ENCODE peak calls at places on chromosomes 4 and X, in seven cellular contexts. One of them, this sample, is unnamed.
A peak's percentile ranks its signal among the peaks of the same experiment; 100 is the strongest.

GRCh38 chrX:49995021-49995731 is 72.8 kb downstream of the CLCN5 start:
- DNase-seq in choroid plexus epithelial cell: peak; percentile 64
- DNase-seq in HEK293T: no peak
- DNase-seq in astrocyte of the spinal cord: peak; percentile 50
- DNase-seq in EL: peak; percentile 33
- DNase-seq in fibroblast of lung: peak; percentile 86
- DNase-seq in posterior cingulate gyrus: no peak
- DNase-seq in this sample: peak; percentile 82

GRCh38 chr4:28350485-28350884 is 1489.8 kb downstream of the STIM2 start:
- DNase-seq in choroid plexus epithelial cell: peak; percentile 46
- DNase-seq in HEK293T: no peak
- DNase-seq in astrocyte of the spinal cord: peak; percentile 8
- DNase-seq in EL: peak; percentile 21
- DNase-seq in fibroblast of lung: no peak
- DNase-seq in posterior cingulate gyrus: no peak
- DNase-seq in this sample: peak; percentile 38

GRCh38 chr4:5412296-5412695 is 296.1 kb downstream of the EVC2 start:
- DNase-seq in choroid plexus epithelial cell: no peak
- DNase-seq in HEK293T: no peak
- DNase-seq in astrocyte of the spinal cord: no peak
- DNase-seq in EL: no peak
- DNase-seq in fibroblast of lung: no peak
- DNase-seq in posterior cingulate gyrus: no peak
- DNase-seq in this sample: no peak

GRCh38 chrX:78997870-78998558 is 52.8 kb downstream of the P2RY10 start:
- DNase-seq in choroid plexus epithelial cell: no peak
- DNase-seq in HEK293T: no peak
- DNase-seq in astrocyte of the spinal cord: no peak
- DNase-seq in EL: no peak
- DNase-seq in fibroblast of lung: no peak
- DNase-seq in posterior cingulate gyrus: no peak
- DNase-seq in this sample: no peak

GRCh38 chr4:173301518-173302201 is 32.5 kb downstream of the HMGB2 start:
- DNase-seq in choroid plexus epithelial cell: peak; percentile 66
- DNase-seq in HEK293T: no peak
- DNase-seq in astrocyte of the spinal cord: peak; percentile 66
- DNase-seq in EL: peak; percentile 31
- DNase-seq in fibroblast of lung: peak; percentile 51
- DNase-seq in posterior cingulate gyrus: no peak
- DNase-seq in this sample: peak; percentile 57

GRCh38 chr4:52983563-52984303 is 121.6 kb downstream of the RASL11B start:
- DNase-seq in choroid plexus epithelial cell: peak; percentile 82
- DNase-seq in HEK293T: peak; percentile 35
- DNase-seq in astrocyte of the spinal cord: peak; percentile 69
- DNase-seq in EL: peak; percentile 54
- DNase-seq in fibroblast of lung: peak; percentile 39
- DNase-seq in posterior cingulate gyrus: no peak
- DNase-seq in this sample: peak; percentile 73

GRCh38 chrX:117713411-117713810 is 403.2 kb downstream of the KLHL13 start:
- DNase-seq in choroid plexus epithelial cell: no peak
- DNase-seq in HEK293T: no peak
- DNase-seq in astrocyte of the spinal cord: no peak
- DNase-seq in EL: no peak
- DNase-seq in fibroblast of lung: no peak
- DNase-seq in posterior cingulate gyrus: no peak
- DNase-seq in this sample: no peak

GRCh38 chr4:183397741-183398297 is 46.6 kb upstream of the CDKN2AIP start:
- DNase-seq in choroid plexus epithelial cell: no peak
- DNase-seq in HEK293T: no peak
- DNase-seq in astrocyte of the spinal cord: no peak
- DNase-seq in EL: no peak
- DNase-seq in fibroblast of lung: no peak
- DNase-seq in posterior cingulate gyrus: no peak
- DNase-seq in this sample: no peak

GRCh38 chr4:66034671-66035070 is 364.4 kb upstream of the EPHA5 start:
- DNase-seq in choroid plexus epithelial cell: no peak
- DNase-seq in HEK293T: no peak
- DNase-seq in astrocyte of the spinal cord: no peak
- DNase-seq in EL: no peak
- DNase-seq in fibroblast of lung: no peak
- DNase-seq in posterior cingulate gyrus: no peak
- DNase-seq in this sample: no peak

GRCh38 chr4:105670684-105671083 is 37.8 kb downstream of the INTS12 start:
- DNase-seq in choroid plexus epithelial cell: no peak
- DNase-seq in HEK293T: no peak
- DNase-seq in astrocyte of the spinal cord: no peak
- DNase-seq in EL: no peak
- DNase-seq in fibroblast of lung: no peak
- DNase-seq in posterior cingulate gyrus: no peak
- DNase-seq in this sample: no peak

GRCh38 chr4:1764670-1765069 is 28.4 kb upstream of the FGFR3 start:
- DNase-seq in choroid plexus epithelial cell: no peak
- DNase-seq in HEK293T: no peak
- DNase-seq in astrocyte of the spinal cord: no peak
- DNase-seq in EL: no peak
- DNase-seq in fibroblast of lung: no peak
- DNase-seq in posterior cingulate gyrus: no peak
- DNase-seq in this sample: no peak

GRCh38 chr4:99848576-99848975 is 31.9 kb downstream of the DAPP1 start:
- DNase-seq in choroid plexus epithelial cell: no peak
- DNase-seq in HEK293T: no peak
- DNase-seq in astrocyte of the spinal cord: no peak
- DNase-seq in EL: no peak
- DNase-seq in fibroblast of lung: no peak
- DNase-seq in posterior cingulate gyrus: no peak
- DNase-seq in this sample: no peak

GRCh38 chr4:3851211-3851610 is 85.0 kb downstream of the ADRA2C start:
- DNase-seq in choroid plexus epithelial cell: no peak
- DNase-seq in HEK293T: no peak
- DNase-seq in astrocyte of the spinal cord: no peak
- DNase-seq in EL: peak; percentile 80
- DNase-seq in fibroblast of lung: peak; percentile 9
- DNase-seq in posterior cingulate gyrus: no peak
- DNase-seq in this sample: no peak

GRCh38 chr4:76457885-76458284 is 22.9 kb downstream of the SHROOM3 start:
- DNase-seq in choroid plexus epithelial cell: peak; percentile 28
- DNase-seq in HEK293T: no peak
- DNase-seq in astrocyte of the spinal cord: no peak
- DNase-seq in EL: no peak
- DNase-seq in fibroblast of lung: peak; percentile 18
- DNase-seq in posterior cingulate gyrus: no peak
- DNase-seq in this sample: peak; percentile 30

GRCh38 chrX:13732246-13733067 is 2.0 kb downstream of the TRAPPC2 start:
- DNase-seq in choroid plexus epithelial cell: no peak
- DNase-seq in HEK293T: no peak
- DNase-seq in astrocyte of the spinal cord: no peak
- DNase-seq in EL: no peak
- DNase-seq in fibroblast of lung: peak; percentile 80
- DNase-seq in posterior cingulate gyrus: no peak
- DNase-seq in this sample: no peak

GRCh38 chr4:151004222-151004621 is 10.9 kb downstream of the LRBA start:
- DNase-seq in choroid plexus epithelial cell: peak; percentile 69
- DNase-seq in HEK293T: no peak
- DNase-seq in astrocyte of the spinal cord: peak; percentile 38
- DNase-seq in EL: peak; percentile 45
- DNase-seq in fibroblast of lung: peak; percentile 75
- DNase-seq in posterior cingulate gyrus: no peak
- DNase-seq in this sample: peak; percentile 72

GRCh38 chr4:2484993-2485392 is 16.1 kb downstream of the RNF4 start:
- DNase-seq in choroid plexus epithelial cell: peak; percentile 55
- DNase-seq in HEK293T: no peak
- DNase-seq in astrocyte of the spinal cord: no peak
- DNase-seq in EL: no peak
- DNase-seq in fibroblast of lung: peak; percentile 9
- DNase-seq in posterior cingulate gyrus: peak; percentile 25
- DNase-seq in this sample: peak; percentile 32

GRCh38 chrX:143945171-143945570 is 61.3 kb downstream of the UBE2NL start:
- DNase-seq in choroid plexus epithelial cell: no peak
- DNase-seq in HEK293T: no peak
- DNase-seq in astrocyte of the spinal cord: no peak
- DNase-seq in EL: no peak
- DNase-seq in fibroblast of lung: no peak
- DNase-seq in posterior cingulate gyrus: no peak
- DNase-seq in this sample: no peak

GRCh38 chrX:22247169-22247568 is 25.5 kb upstream of the CBLL2 start:
- DNase-seq in choroid plexus epithelial cell: peak; percentile 48
- DNase-seq in HEK293T: no peak
- DNase-seq in astrocyte of the spinal cord: peak; percentile 24
- DNase-seq in EL: peak; percentile 73
- DNase-seq in fibroblast of lung: peak; percentile 63
- DNase-seq in posterior cingulate gyrus: no peak
- DNase-seq in this sample: peak; percentile 17

GRCh38 chr4:123623611-123624010 is 227.0 kb downstream of the SPRY1 start:
- DNase-seq in choroid plexus epithelial cell: no peak
- DNase-seq in HEK293T: no peak
- DNase-seq in astrocyte of the spinal cord: no peak
- DNase-seq in EL: no peak
- DNase-seq in fibroblast of lung: no peak
- DNase-seq in posterior cingulate gyrus: no peak
- DNase-seq in this sample: no peak

GRCh38 chr4:128907966-128908365 is 98.5 kb downstream of the JADE1 start:
- DNase-seq in choroid plexus epithelial cell: no peak
- DNase-seq in HEK293T: no peak
- DNase-seq in astrocyte of the spinal cord: no peak
- DNase-seq in EL: no peak
- DNase-seq in fibroblast of lung: no peak
- DNase-seq in posterior cingulate gyrus: no peak
- DNase-seq in this sample: no peak

GRCh38 chrX:152025656-152026440 is 51.4 kb upstream of the GABRE start:
- DNase-seq in choroid plexus epithelial cell: no peak
- DNase-seq in HEK293T: no peak
- DNase-seq in astrocyte of the spinal cord: peak; percentile 36
- DNase-seq in EL: no peak
- DNase-seq in fibroblast of lung: peak; percentile 77
- DNase-seq in posterior cingulate gyrus: no peak
- DNase-seq in this sample: no peak

GRCh38 chr4:80189956-80190671 is 7.2 kb upstream of the PRDM8 start:
- DNase-seq in choroid plexus epithelial cell: no peak
- DNase-seq in HEK293T: no peak
- DNase-seq in astrocyte of the spinal cord: no peak
- DNase-seq in EL: no peak
- DNase-seq in fibroblast of lung: peak; percentile 32
- DNase-seq in posterior cingulate gyrus: no peak
- DNase-seq in this sample: peak; percentile 16

GRCh38 chr4:5368426-5368825 is 317.1 kb downstream of the STK32B start:
- DNase-seq in choroid plexus epithelial cell: no peak
- DNase-seq in HEK293T: no peak
- DNase-seq in astrocyte of the spinal cord: no peak
- DNase-seq in EL: no peak
- DNase-seq in fibroblast of lung: no peak
- DNase-seq in posterior cingulate gyrus: no peak
- DNase-seq in this sample: no peak

GRCh38 chrX:54786972-54787371 is 11.1 kb downstream of the ITIH6 start:
- DNase-seq in choroid plexus epithelial cell: no peak
- DNase-seq in HEK293T: no peak
- DNase-seq in astrocyte of the spinal cord: no peak
- DNase-seq in EL: no peak
- DNase-seq in fibroblast of lung: no peak
- DNase-seq in posterior cingulate gyrus: no peak
- DNase-seq in this sample: no peak

GRCh38 chr4:85607624-85608023 is 132.7 kb downstream of the ARHGAP24 start:
- DNase-seq in choroid plexus epithelial cell: no peak
- DNase-seq in HEK293T: no peak
- DNase-seq in astrocyte of the spinal cord: no peak
- DNase-seq in EL: no peak
- DNase-seq in fibroblast of lung: no peak
- DNase-seq in posterior cingulate gyrus: no peak
- DNase-seq in this sample: no peak

GRCh38 chr4:8391972-8392371 is 48.6 kb downstream of the ACOX3 start:
- DNase-seq in choroid plexus epithelial cell: peak; percentile 97
- DNase-seq in HEK293T: no peak
- DNase-seq in astrocyte of the spinal cord: peak; percentile 82
- DNase-seq in EL: peak; percentile 70
- DNase-seq in fibroblast of lung: peak; percentile 87
- DNase-seq in posterior cingulate gyrus: peak; percentile 49
- DNase-seq in this sample: peak; percentile 93

GRCh38 chrX:143788265-143788664 is 67.7 kb upstream of the SPANXN2 start:
- DNase-seq in choroid plexus epithelial cell: peak; percentile 23
- DNase-seq in HEK293T: peak; percentile 14
- DNase-seq in astrocyte of the spinal cord: peak; percentile 43
- DNase-seq in EL: peak; percentile 0
- DNase-seq in fibroblast of lung: peak; percentile 1
- DNase-seq in posterior cingulate gyrus: no peak
- DNase-seq in this sample: peak; percentile 64

GRCh38 chr4:52635560-52635959 is 23.5 kb downstream of the USP46 start:
- DNase-seq in choroid plexus epithelial cell: no peak
- DNase-seq in HEK293T: no peak
- DNase-seq in astrocyte of the spinal cord: no peak
- DNase-seq in EL: no peak
- DNase-seq in fibroblast of lung: no peak
- DNase-seq in posterior cingulate gyrus: no peak
- DNase-seq in this sample: no peak

GRCh38 chr4:184473265-184473514 is 1.2 kb downstream of the IRF2 start:
- DNase-seq in choroid plexus epithelial cell: no peak
- DNase-seq in HEK293T: no peak
- DNase-seq in astrocyte of the spinal cord: no peak
- DNase-seq in EL: no peak
- DNase-seq in fibroblast of lung: no peak
- DNase-seq in posterior cingulate gyrus: no peak
- DNase-seq in this sample: no peak

GRCh38 chr4:11589676-11590075 is 161.0 kb upstream of the HS3ST1 start:
- DNase-seq in choroid plexus epithelial cell: peak; percentile 68
- DNase-seq in HEK293T: no peak
- DNase-seq in astrocyte of the spinal cord: peak; percentile 59
- DNase-seq in EL: no peak
- DNase-seq in fibroblast of lung: peak; percentile 51
- DNase-seq in posterior cingulate gyrus: no peak
- DNase-seq in this sample: peak; percentile 55

GRCh38 chr4:17480530-17480929 is 31.4 kb downstream of the QDPR start:
- DNase-seq in choroid plexus epithelial cell: no peak
- DNase-seq in HEK293T: no peak
- DNase-seq in astrocyte of the spinal cord: no peak
- DNase-seq in EL: no peak
- DNase-seq in fibroblast of lung: no peak
- DNase-seq in posterior cingulate gyrus: no peak
- DNase-seq in this sample: no peak

GRCh38 chr4:17310269-17310652 is 201.6 kb downstream of the QDPR start:
- DNase-seq in choroid plexus epithelial cell: peak; percentile 45
- DNase-seq in HEK293T: no peak
- DNase-seq in astrocyte of the spinal cord: peak; percentile 37
- DNase-seq in EL: peak; percentile 70
- DNase-seq in fibroblast of lung: peak; percentile 81
- DNase-seq in posterior cingulate gyrus: no peak
- DNase-seq in this sample: peak; percentile 31

GRCh38 chr4:127533028-127533700 is 99.6 kb upstream of the INTU start:
- DNase-seq in choroid plexus epithelial cell: peak; percentile 58
- DNase-seq in HEK293T: no peak
- DNase-seq in astrocyte of the spinal cord: no peak
- DNase-seq in EL: no peak
- DNase-seq in fibroblast of lung: peak; percentile 6
- DNase-seq in posterior cingulate gyrus: no peak
- DNase-seq in this sample: peak; percentile 57

GRCh38 chrX:53262189-53262917 is 19.0 kb downstream of the IQSEC2 start:
- DNase-seq in choroid plexus epithelial cell: no peak
- DNase-seq in HEK293T: no peak
- DNase-seq in astrocyte of the spinal cord: no peak
- DNase-seq in EL: no peak
- DNase-seq in fibroblast of lung: no peak
- DNase-seq in posterior cingulate gyrus: no peak
- DNase-seq in this sample: no peak

GRCh38 chr4:13024147-13025105 is 459.7 kb downstream of the RAB28 start:
- DNase-seq in choroid plexus epithelial cell: no peak
- DNase-seq in HEK293T: no peak
- DNase-seq in astrocyte of the spinal cord: no peak
- DNase-seq in EL: no peak
- DNase-seq in fibroblast of lung: no peak
- DNase-seq in posterior cingulate gyrus: no peak
- DNase-seq in this sample: no peak

GRCh38 chrX:46634577-46634976 is 61.0 kb downstream of the CHST7 start:
- DNase-seq in choroid plexus epithelial cell: no peak
- DNase-seq in HEK293T: no peak
- DNase-seq in astrocyte of the spinal cord: no peak
- DNase-seq in EL: no peak
- DNase-seq in fibroblast of lung: no peak
- DNase-seq in posterior cingulate gyrus: no peak
- DNase-seq in this sample: no peak

This sample was measured in fibroblast of pulmonary artery.